ENCODE peak calls at places on chromosomes 3 and 15, in four cellular contexts. Q is AML-193, P is T-helper 2 cell, X is stomach. Z is an unnamed sample.
A peak's percentile ranks its signal among the peaks of the same experiment; 100 is the strongest.

GRCh38 chr3:17891139-17891850 is 148.9 kb upstream of the TBC1D5 start:
- DNase-seq in Q (no peak), P (no peak), X (no peak), Z (no peak)

GRCh38 chr3:15983232-15983631 is 185.5 kb upstream of the ANKRD28 start:
- DNase-seq in Q (no peak), P (no peak), X (no peak), Z (peak; percentile 30)

GRCh38 chr3:100073555-100074307 is 40.6 kb downstream of the FILIP1L start:
- DNase-seq in Q (peak; percentile 91), P (no peak), X (no peak), Z (no peak)

GRCh38 chr3:127363171-127363570 is 75.3 kb upstream of the PRR20G start:
- DNase-seq in Q (no peak), P (no peak), X (no peak), Z (no peak)

GRCh38 chr15:87080547-87080946 is 1000.9 kb downstream of the AGBL1 start:
- DNase-seq in Q (no peak), P (no peak), X (no peak), Z (no peak)

GRCh38 chr15:46961795-46962194 is 755.5 kb upstream of the SEMA6D start:
- DNase-seq in Q (no peak), P (no peak), X (no peak), Z (no peak)

GRCh38 chr3:61505197-61505596 is 56.2 kb upstream of the PTPRG start:
- DNase-seq in Q (no peak), P (no peak), X (no peak), Z (no peak)

GRCh38 chr3:17039579-17039978 is 154.8 kb downstream of the PLCL2 start:
- DNase-seq in Q (no peak), P (no peak), X (no peak), Z (peak; percentile 53)

GRCh38 chr3:40924559-40925058 is 274.7 kb upstream of the CTNNB1 start:
- DNase-seq in Q (no peak), P (no peak), X (no peak), Z (no peak)

GRCh38 chr3:196989721-196990262 is 21.2 kb upstream of the PIGZ start:
- DNase-seq in Q (no peak), P (no peak), X (no peak), Z (no peak)

GRCh38 chr15:75149911-75150709 is 51.6 kb upstream of the C15orf39 start:
- DNase-seq in Q (no peak), P (no peak), X (no peak), Z (no peak)

GRCh38 chr3:99925584-99925983 is 107.9 kb downstream of the CMSS1 start:
- DNase-seq in Q (no peak), P (no peak), X (peak; percentile 30), Z (peak; percentile 32)

GRCh38 chr3:8882171-8882593 is 81.1 kb downstream of the RAD18 start:
- DNase-seq in Q (no peak), P (no peak), X (no peak), Z (no peak)

GRCh38 chr15:40322531-40323238 is 807 bp upstream of the INAFM2 start:
- DNase-seq in Q (no peak), P (no peak), X (no peak), Z (no peak)